ENCODE peak calls at places on chromosomes 1 and 21, in five cellular contexts. H, U, P, X and A are unnamed samples.

GRCh38 chr1:100151679-100152078 is 18.7 kb downstream of the TRMT13 start:
- DNase-seq in X (no peak), U (no peak), H (no peak), P (no peak), A (no peak)

GRCh38 chr1:218823291-218823900 is 350.3 kb upstream of the LYPLAL1 start:
- DNase-seq in P (peak; percentile 65), H (no peak), X (no peak), U (no peak), A (no peak)

GRCh38 chr1:26610781-26611180 is 81.2 kb downstream of the RPS6KA1 start:
- DNase-seq in H (no peak), X (no peak), U (no peak), P (no peak), A (no peak)

GRCh38 chr21:33760641-33761103 is 118.4 kb downstream of the ITSN1 start:
- DNase-seq in U (no peak), P (peak; percentile 36), X (no peak), H (no peak), A (no peak)

GRCh38 chr1:165259236-165259635 is 97.3 kb downstream of the LMX1A start:
- DNase-seq in X (no peak), U (no peak), H (no peak), P (no peak), A (no peak)

GRCh38 chr1:206839857-206840256 is 25.6 kb upstream of the IL20 start:
- DNase-seq in H (no peak), X (peak; percentile 48), U (no peak), P (peak; percentile 79), A (no peak)

GRCh38 chr1:188128761-188129160 is 1300.0 kb downstream of the PLA2G4A start:
- DNase-seq in P (no peak), H (no peak), U (peak; percentile 51), X (no peak), A (no peak)

GRCh38 chr1:199512037-199512710 is 515.3 kb upstream of the NR5A2 start:
- DNase-seq in H (no peak), P (no peak), U (no peak), X (no peak), A (no peak)

GRCh38 chr1:22685675-22686074 is 25.0 kb upstream of the EPHB2 start:
- DNase-seq in P (no peak), H (no peak), X (no peak), U (no peak), A (no peak)

GRCh38 chr1:47388548-47389238 is 27.4 kb upstream of the FOXE3 start:
- DNase-seq in U (peak; percentile 83), X (peak; percentile 74), P (no peak), H (peak; percentile 66), A (no peak)

GRCh38 chr1:28091043-28091781 is 2.8 kb upstream of the EYA3 start:
- DNase-seq in H (peak; percentile 74), U (no peak), P (peak; percentile 45), X (peak; percentile 83), A (peak; percentile 67)

GRCh38 chr1:160777486-160778089 is 18.4 kb upstream of the LY9 start:
- DNase-seq in H (peak; percentile 32), X (no peak), P (no peak), U (no peak), A (no peak)

GRCh38 chr1:170790175-170790574 is 126.2 kb downstream of the PRRX1 start:
- DNase-seq in U (no peak), X (no peak), P (no peak), H (no peak), A (no peak)

GRCh38 chr1:68470388-68470970 is 20.7 kb upstream of the RPE65 start:
- DNase-seq in U (no peak), P (no peak), X (no peak), H (no peak), A (no peak)

DNA sequence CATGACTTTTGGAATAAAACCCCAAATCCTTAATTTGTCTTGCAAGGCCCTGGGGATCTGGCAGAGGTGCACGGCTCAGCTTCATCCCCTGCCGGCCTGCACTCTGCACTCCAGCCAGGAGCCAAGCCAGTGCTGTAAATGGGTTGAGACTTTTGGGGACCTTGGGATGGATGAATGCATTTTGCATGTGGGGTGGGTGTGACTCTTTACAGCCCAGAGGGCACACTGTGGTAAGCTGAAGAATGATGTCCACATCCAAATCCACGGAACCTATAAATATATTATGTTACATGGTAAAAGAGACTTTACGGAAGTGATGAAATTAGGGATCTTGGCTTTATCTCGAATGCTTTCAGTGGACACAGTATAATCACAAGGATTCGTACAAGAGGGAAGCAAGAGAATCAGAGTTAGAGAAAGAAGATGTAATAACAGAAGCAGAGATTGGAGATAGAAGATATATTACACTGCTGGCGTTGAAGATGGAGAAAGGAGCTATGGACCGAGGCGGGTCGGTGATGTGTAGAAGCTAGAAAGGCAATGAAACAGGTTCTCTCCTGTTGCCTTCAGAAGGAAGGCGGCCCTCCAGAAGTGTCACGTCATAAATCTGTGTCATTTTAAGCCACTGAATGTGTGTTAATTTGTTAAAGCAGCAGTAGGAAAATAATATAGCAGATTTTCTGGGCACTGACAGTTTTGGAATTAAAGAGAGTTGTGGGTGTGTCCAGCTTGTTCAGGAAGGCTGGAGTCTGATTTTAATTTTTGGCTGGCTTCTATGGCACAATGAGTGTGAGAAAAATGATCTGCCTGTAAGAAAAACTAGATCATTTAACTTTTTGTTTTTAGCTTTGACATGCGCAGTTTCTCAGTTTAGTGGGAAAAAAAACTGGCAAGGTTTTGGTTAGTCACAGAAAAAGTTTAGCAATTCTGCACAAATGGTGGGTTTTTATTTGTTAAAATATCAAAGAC is 177.6 kb downstream of the EDEM3 start:
- DNase-seq in U (no peak), P (no peak), X (no peak), H (no peak), A (no peak)
- H3K27me3 ChIP-seq in U (no peaks in the 10 kb centered on the region), P (no peaks in the 10 kb centered on the region), X (no peaks in the 10 kb centered on the region), H (no peaks in the 10 kb centered on the region), A (no peaks in the 10 kb centered on the region)

GRCh38 chr1:94433866-94434265 is 15.7 kb downstream of the ABCD3 start:
- DNase-seq in X (no peak), P (no peak), H (no peak), U (no peak), A (no peak)
- H3K9me3 ChIP-seq in X (peaks cover 9% of the 10 kb centered on the region), P (peaks cover 8% of the 10 kb centered on the region), H (no peaks in the 10 kb centered on the region), U (no peaks in the 10 kb centered on the region), A (peaks cover 13% of the 10 kb centered on the region)

DNA sequence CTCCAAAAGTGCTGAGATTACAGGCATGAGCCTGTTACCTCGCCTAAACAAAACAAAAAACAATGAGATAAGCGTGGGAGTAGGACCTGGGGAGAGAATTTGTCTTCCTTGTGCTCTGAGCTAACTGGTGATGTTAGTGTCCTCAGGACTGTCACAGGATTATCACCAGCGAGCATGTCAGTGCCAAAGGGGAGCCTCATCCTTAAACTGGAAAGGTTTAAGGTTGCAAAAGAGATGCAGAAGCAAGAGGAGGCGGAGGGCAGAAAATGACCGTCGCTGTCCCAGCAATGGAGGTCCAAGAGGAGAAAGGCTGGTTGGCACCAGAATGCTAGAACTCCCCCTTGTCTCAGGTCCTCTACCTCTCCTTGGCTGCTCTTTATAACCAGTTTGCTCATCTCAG is 3.9 kb downstream of the SYPL2 start:
- DNase-seq in H (no peak), X (no peak), P (no peak), U (no peak), A (no peak)
- H3K27me3 ChIP-seq in H (peaks cover 5% of the 10 kb centered on the region), X (no peaks in the 10 kb centered on the region), P (peaks cover 63% of the 10 kb centered on the region), U (no peaks in the 10 kb centered on the region), A (peaks cover 38% of the 10 kb centered on the region)

DNA sequence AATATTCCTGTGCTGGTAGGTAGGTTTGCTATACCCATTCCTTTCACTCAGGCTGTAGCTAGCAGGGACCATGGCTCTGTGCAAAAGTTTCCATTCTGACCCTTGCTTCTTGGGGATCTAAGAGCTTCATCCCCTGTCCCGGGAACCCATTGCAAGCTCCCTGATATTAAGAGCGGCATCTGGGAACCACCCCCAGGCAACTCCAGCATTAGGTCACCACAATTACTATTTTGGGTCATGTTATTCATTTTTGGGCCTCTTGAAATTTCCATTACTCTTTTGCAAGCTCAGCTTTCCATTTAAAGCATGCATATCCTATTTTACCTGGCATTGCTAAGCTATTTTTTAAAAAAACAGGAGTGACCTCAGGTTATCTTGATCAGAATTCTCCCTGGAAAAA is 22.1 kb upstream of the ACTRT2 start:
- DNase-seq in H (no peak), U (peak; percentile 37), X (peak; percentile 69), P (no peak), A (no peak)
- H3K9me3 ChIP-seq in H (peaks cover 4% of the 10 kb centered on the region), U (no peaks in the 10 kb centered on the region), X (peaks cover 3% of the 10 kb centered on the region), P (peaks cover 52% of the 10 kb centered on the region), A (peaks cover 15% of the 10 kb centered on the region)

GRCh38 chr1:50979964-50980363 is 9.9 kb downstream of the CDKN2C start:
- DNase-seq in P (no peak), X (no peak), H (no peak), U (no peak), A (no peak)

GRCh38 chr1:50980505-50980904 is 10.5 kb downstream of the CDKN2C start:
- DNase-seq in X (no peak), U (no peak), P (no peak), H (no peak), A (no peak)

GRCh38 chr1:50985094-50985493 is 15.0 kb downstream of the CDKN2C start:
- DNase-seq in P (no peak), X (no peak), U (no peak), H (no peak), A (no peak)

GRCh38 chr1:50981741-50982140 is 11.7 kb downstream of the CDKN2C start:
- DNase-seq in H (no peak), P (no peak), X (no peak), U (no peak), A (no peak)

DNA sequence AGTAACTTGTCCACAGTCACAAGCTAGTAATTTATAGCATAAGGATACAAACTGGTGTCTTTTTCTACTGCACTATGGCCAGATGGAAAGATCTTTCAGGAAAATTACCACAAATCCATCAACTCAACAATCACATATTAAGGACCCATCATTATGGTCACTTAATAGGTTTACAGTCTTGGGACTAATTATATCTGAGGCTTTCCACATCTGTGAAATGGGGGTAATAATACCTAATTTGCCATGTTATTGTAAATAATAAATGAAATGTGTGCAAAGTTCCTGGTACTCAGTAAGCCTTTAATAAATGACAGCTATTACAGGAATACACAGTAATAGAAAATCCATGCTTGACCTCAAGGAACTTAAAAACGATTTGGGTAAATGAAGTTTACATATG is 13.4 kb downstream of the CDKN2C start:
- DNase-seq in X (no peak), H (no peak), U (no peak), P (no peak), A (no peak)
- H3K27me3 ChIP-seq in X (no peaks in the 10 kb centered on the region), H (no peaks in the 10 kb centered on the region), U (no peaks in the 10 kb centered on the region), P (no peaks in the 10 kb centered on the region), A (no peaks in the 10 kb centered on the region)